ENCODE peak calls at places on chromosomes 13 and 19, in six cellular contexts. F, K, U, M, S and D are unnamed samples.

GRCh38 chr19:45159971-45160324 is 834 bp downstream of the NKPD1 start:
- DNase-seq in F (no peak), K (no peak), U (no peak), M (no peak), S (no peak), D (no peak)

GRCh38 chr13:84481958-84482357 is 599.7 kb upstream of the SLITRK1 start:
- DNase-seq in F (no peak), K (peak), U (no peak), M (no peak), S (no peak), D (no peak)

GRCh38 chr19:47272448-47273312 is 2.0 kb upstream of the INAFM1 start:
- DNase-seq in F (no peak), K (peak), U (no peak), M (peak), S (peak), D (no peak)

GRCh38 chr19:44875666-44876418 is 15.2 kb upstream of the TOMM40 start:
- DNase-seq in F (no peak), K (no peak), U (no peak), M (no peak), S (no peak), D (no peak)

GRCh38 chr19:30148039-30148438 is 206.0 kb downstream of the URI1 start:
- DNase-seq in F (no peak), K (no peak), U (no peak), M (no peak), S (no peak), D (peak)

GRCh38 chr19:37931941-37932655 is 25.1 kb downstream of the SIPA1L3 start:
- DNase-seq in F (peak), K (peak), U (no peak), M (no peak), S (peak), D (peak)

GRCh38 chr13:33262069-33262487 is 23.5 kb downstream of the STARD13 start:
- DNase-seq in F (no peak), K (no peak), U (no peak), M (no peak), S (no peak), D (peak)

GRCh38 chr19:41194157-41194552 is 1.1 kb downstream of the CYP2S1 start:
- DNase-seq in F (no peak), K (no peak), U (no peak), M (no peak), S (no peak), D (no peak)

GRCh38 chr13:24119593-24120508 is 40.7 kb upstream of the SPATA13 start:
- DNase-seq in F (peak), K (no peak), U (no peak), M (no peak), S (no peak), D (no peak)

GRCh38 chr13:67296511-67296910 is 66.4 kb upstream of the PCDH9 start:
- DNase-seq in F (no peak), K (no peak), U (no peak), M (no peak), S (no peak), D (no peak)

GRCh38 chr13:113148407-113148806 is 10.0 kb upstream of the PROZ start:
- DNase-seq in F (no peak), K (no peak), U (no peak), M (no peak), S (no peak), D (no peak)

GRCh38 chr19:46574533-46574932 is 26.6 kb upstream of the CALM3 start:
- DNase-seq in F (no peak), K (no peak), U (no peak), M (peak), S (no peak), D (no peak)

GRCh38 chr13:20193924-20194631 is 1.3 kb upstream of the GJB2 start:
- DNase-seq in F (no peak), K (no peak), U (no peak), M (no peak), S (peak), D (no peak)

GRCh38 chr19:13920940-13921744 is 15.1 kb downstream of the CC2D1A start:
- DNase-seq in F (peak), K (peak), U (peak), M (no peak), S (peak), D (no peak)